ENCODE peak calls at places on chromosome 6, in four cellular contexts. C is breast epithelium, I is left lung, R is ovary. F is an unnamed sample.
A peak's percentile ranks its signal among the peaks of the same experiment; 100 is the strongest.

GRCh38 chr6:108622601-108623335 is 62.1 kb downstream of the FOXO3 start:
- DNase-seq in I (peak; percentile 56), R (no peak), C (no peak), F (no peak)

GRCh38 chr6:40819182-40819834 is 219.7 kb downstream of the UNC5CL start:
- DNase-seq in R (no peak), C (no peak), I (peak; percentile 50), F (no peak)

GRCh38 chr6:86715676-86716075 is 221.7 kb upstream of the HTR1E start:
- DNase-seq in R (peak; percentile 20), C (no peak), I (no peak), F (no peak)

GRCh38 chr6:117200067-117200466 is 65.3 kb upstream of the VGLL2 start:
- DNase-seq in C (no peak), R (no peak), I (no peak), F (no peak)

GRCh38 chr6:84926171-84926570 is 161.8 kb upstream of the TBX18 start:
- DNase-seq in C (no peak), R (no peak), I (no peak), F (no peak)

GRCh38 chr6:138719011-138719635 is 54.4 kb upstream of the CCDC28A start:
- DNase-seq in C (no peak), R (no peak), I (no peak), F (no peak)

GRCh38 chr6:89346433-89346832 is 6.1 kb downstream of the UBE2J1 start:
- DNase-seq in C (no peak), I (no peak), R (no peak), F (no peak)

GRCh38 chr6:140047321-140047720 is 672.9 kb upstream of the CITED2 start:
- DNase-seq in C (no peak), I (no peak), R (no peak), F (no peak)

DNA sequence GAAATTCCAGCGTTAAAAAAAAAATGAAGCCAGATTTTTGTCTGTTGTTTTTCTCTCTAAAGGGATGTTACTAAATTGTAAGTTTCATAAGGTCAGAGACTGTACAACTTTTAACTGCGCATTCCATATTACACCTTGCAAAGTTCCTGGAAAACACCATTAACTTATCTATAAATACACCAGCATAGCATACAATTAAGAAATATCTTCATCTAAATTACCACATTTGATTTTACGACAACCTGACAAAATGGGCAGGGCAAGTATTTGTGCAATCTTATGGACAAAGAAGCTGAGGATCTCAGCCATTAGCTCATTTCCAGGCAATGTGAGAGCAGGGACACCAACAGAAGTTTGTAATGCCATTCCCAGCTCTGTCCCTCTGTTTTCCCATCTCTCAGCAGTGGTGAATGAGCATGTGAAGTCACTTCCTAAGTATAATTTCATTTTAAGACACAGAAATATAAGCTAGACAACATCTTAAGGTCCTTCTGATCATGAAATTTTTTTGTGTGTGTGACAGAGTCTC is 12.9 kb upstream of the GCM1 start:
- DNase-seq in R (no peak), C (no peak), I (no peak), F (no peak)
- H3K27ac ChIP-seq in R (no peak overlapping the region), C (no peak overlapping the region), I (no peak overlapping the region), F (no peak overlapping the region)

DNA sequence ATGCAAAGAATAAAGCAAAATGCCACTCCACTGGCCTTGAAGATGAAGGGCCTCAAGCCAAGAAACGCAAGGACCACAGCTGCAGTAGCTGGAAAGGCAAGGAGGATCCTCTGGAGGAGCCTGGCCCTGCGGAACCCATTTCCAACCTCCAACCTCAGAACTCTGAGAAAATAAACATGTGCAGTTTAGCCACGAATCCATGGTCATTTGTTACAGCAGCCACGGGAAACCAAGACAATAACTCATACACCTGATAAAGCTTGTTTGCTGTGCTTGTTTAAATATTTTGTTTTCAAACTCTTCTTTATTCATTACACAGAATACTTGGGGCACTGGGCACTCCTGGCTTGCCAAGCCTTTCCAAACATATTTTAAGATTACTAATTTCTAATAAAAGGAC is 10.4 kb downstream of the SERPINB6 start:
- DNase-seq in R (no peak), I (no peak), C (no peak), F (no peak)
- H3K4me1 ChIP-seq in R (peaks cover 7% of the 10 kb centered on the region), I (peaks cover 19% of the 10 kb centered on the region), C (peaks cover 2% of the 10 kb centered on the region), F (peaks cover 28% of the 10 kb centered on the region)

DNA sequence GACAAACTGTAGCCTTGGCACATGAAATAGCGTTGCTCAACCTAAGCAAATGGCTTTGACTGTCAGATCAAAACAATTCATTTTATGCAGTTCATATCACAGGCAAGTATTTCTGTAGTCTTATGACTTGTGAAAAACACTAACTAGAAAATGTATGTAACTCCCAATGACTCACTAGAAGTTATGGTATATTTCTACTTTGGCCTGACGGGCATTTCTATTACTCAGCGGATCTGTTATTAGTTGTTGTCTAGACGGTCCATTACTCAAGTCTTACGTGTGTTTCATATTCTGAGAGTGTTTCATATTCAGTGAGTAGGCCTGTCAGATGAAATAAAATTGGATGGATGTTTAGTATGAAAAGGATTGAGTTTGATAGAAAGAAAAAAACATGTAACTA is 880.9 kb downstream of the PRIM2 start:
- DNase-seq in I (no peak), C (no peak), R (no peak), F (no peak)
- H3K9me3 ChIP-seq in I (peaks cover 4% of the 10 kb centered on the region), C (no peaks in the 10 kb centered on the region), R (no peaks in the 10 kb centered on the region), F (no peaks in the 10 kb centered on the region)

GRCh38 chr6:134607411-134607810 is 289.5 kb upstream of the SGK1 start:
- DNase-seq in C (no peak), R (no peak), I (no peak), F (no peak)
- H3K27ac ChIP-seq in C (no peak overlapping the region), R (no peak overlapping the region), I (no peak overlapping the region), F (no peak overlapping the region)

GRCh38 chr6:42230320-42231034 is 12.8 kb upstream of the MRPS10 start:
- DNase-seq in C (no peak), I (no peak), R (peak; percentile 36), F (no peak)
- H3K4me1 ChIP-seq in C (no peaks in the 10 kb centered on the region), I (no peaks in the 10 kb centered on the region), R (peaks cover 7% of the 10 kb centered on the region), F (no peaks in the 10 kb centered on the region)

GRCh38 chr6:67458265-67458664 is 1176.8 kb upstream of the ADGRB3 start:
- DNase-seq in I (no peak), C (no peak), R (no peak), F (no peak)
- H3K9me3 ChIP-seq in I (peaks cover 60% of the 10 kb centered on the region), C (peaks cover 12% of the 10 kb centered on the region), R (no peaks in the 10 kb centered on the region), F (peaks cover 12% of the 10 kb centered on the region)

GRCh38 chr6:130964808-130965604 is 98.0 kb downstream of the EPB41L2 start:
- DNase-seq in R (no peak), I (no peak), C (no peak), F (no peak)

GRCh38 chr6:130965657-130966056 is 97.4 kb downstream of the EPB41L2 start:
- DNase-seq in R (no peak), I (no peak), C (no peak), F (no peak)

GRCh38 chr6:130968486-130968885 is 94.6 kb downstream of the EPB41L2 start:
- DNase-seq in I (no peak), C (no peak), R (no peak), F (no peak)

GRCh38 chr6:130967502-130968469 is 95.3 kb downstream of the EPB41L2 start:
- DNase-seq in I (no peak), C (no peak), R (no peak), F (no peak)

GRCh38 chr6:130966581-130966980 is 96.5 kb downstream of the EPB41L2 start:
- DNase-seq in R (no peak), I (no peak), C (no peak), F (no peak)
- H3K27ac ChIP-seq in R (no peak overlapping the region), I (peak overlapping the region; percentile 61), C (no peak overlapping the region), F (no peak overlapping the region)

F was measured in esophagus squamous epithelium.